ENCODE peak calls at places on chromosomes 13 and 19, in seven cellular contexts. One of them, this sample, is unnamed.

GRCh38 chr13:50677687-50678463 is 165.6 kb downstream of the DLEU7 start:
- DNase-seq in NCI-H2081: no peak
- DNase-seq in H54: no peak
- DNase-seq in posterior cingulate gyrus: no peak
- DNase-seq in cardiac muscle cell: no peak
- DNase-seq in upper lobe of right lung: no peak
- DNase-seq in NCI-H460: no peak
- DNase-seq in this sample: peak

GRCh38 chr19:15286688-15287355 is 45.5 kb downstream of the BRD4 start:
- DNase-seq in NCI-H2081: no peak
- DNase-seq in H54: no peak
- DNase-seq in posterior cingulate gyrus: no peak
- DNase-seq in cardiac muscle cell: no peak
- DNase-seq in upper lobe of right lung: no peak
- DNase-seq in NCI-H460: no peak
- DNase-seq in this sample: no peak

GRCh38 chr19:56113071-56113632 is 7.9 kb downstream of the ZNF787 start:
- DNase-seq in NCI-H2081: no peak
- DNase-seq in H54: no peak
- DNase-seq in posterior cingulate gyrus: no peak
- DNase-seq in cardiac muscle cell: no peak
- DNase-seq in upper lobe of right lung: no peak
- DNase-seq in NCI-H460: no peak
- DNase-seq in this sample: no peak

GRCh38 chr13:26629260-26629659 is 71.8 kb downstream of the WASF3 start:
- DNase-seq in NCI-H2081: no peak
- DNase-seq in H54: no peak
- DNase-seq in posterior cingulate gyrus: no peak
- DNase-seq in cardiac muscle cell: no peak
- DNase-seq in upper lobe of right lung: no peak
- DNase-seq in NCI-H460: no peak
- DNase-seq in this sample: no peak

GRCh38 chr13:113651511-113652403 is 6.2 kb downstream of the ATP4B start:
- DNase-seq in NCI-H2081: no peak
- DNase-seq in H54: no peak
- DNase-seq in posterior cingulate gyrus: peak
- DNase-seq in cardiac muscle cell: no peak
- DNase-seq in upper lobe of right lung: peak
- DNase-seq in NCI-H460: no peak
- DNase-seq in this sample: no peak

GRCh38 chr13:112820318-112820717 is 130.5 kb downstream of the ATP11A start:
- DNase-seq in NCI-H2081: no peak
- DNase-seq in H54: no peak
- DNase-seq in posterior cingulate gyrus: no peak
- DNase-seq in cardiac muscle cell: no peak
- DNase-seq in upper lobe of right lung: no peak
- DNase-seq in NCI-H460: no peak
- DNase-seq in this sample: no peak

GRCh38 chr19:1811942-1812425 is at the start of gene ATP8B3:
- DNase-seq in NCI-H2081: no peak
- DNase-seq in H54: no peak
- DNase-seq in posterior cingulate gyrus: no peak
- DNase-seq in cardiac muscle cell: no peak
- DNase-seq in upper lobe of right lung: no peak
- DNase-seq in NCI-H460: no peak
- DNase-seq in this sample: no peak

GRCh38 chr13:78998736-78999135 is 339.8 kb upstream of the OBI1 start:
- DNase-seq in NCI-H2081: no peak
- DNase-seq in H54: no peak
- DNase-seq in posterior cingulate gyrus: no peak
- DNase-seq in cardiac muscle cell: no peak
- DNase-seq in upper lobe of right lung: no peak
- DNase-seq in NCI-H460: no peak
- DNase-seq in this sample: no peak

GRCh38 chr19:55099557-55100506 is 17.6 kb downstream of the PPP1R12C start:
- DNase-seq in NCI-H2081: no peak
- DNase-seq in H54: no peak
- DNase-seq in posterior cingulate gyrus: no peak
- DNase-seq in cardiac muscle cell: peak
- DNase-seq in upper lobe of right lung: no peak
- DNase-seq in NCI-H460: no peak
- DNase-seq in this sample: no peak

GRCh38 chr19:325937-326565 is 18.5 kb downstream of the MIER2 start:
- DNase-seq in NCI-H2081: no peak
- DNase-seq in H54: no peak
- DNase-seq in posterior cingulate gyrus: no peak
- DNase-seq in cardiac muscle cell: no peak
- DNase-seq in upper lobe of right lung: peak
- DNase-seq in NCI-H460: no peak
- DNase-seq in this sample: no peak

GRCh38 chr13:112709825-112710783 is 20.3 kb downstream of the ATP11A start:
- DNase-seq in NCI-H2081: no peak
- DNase-seq in H54: no peak
- DNase-seq in posterior cingulate gyrus: no peak
- DNase-seq in cardiac muscle cell: no peak
- DNase-seq in upper lobe of right lung: no peak
- DNase-seq in NCI-H460: no peak
- DNase-seq in this sample: no peak

GRCh38 chr19:21698215-21698614 is 69.2 kb downstream of the ZNF100 start:
- DNase-seq in NCI-H2081: no peak
- DNase-seq in H54: peak
- DNase-seq in posterior cingulate gyrus: no peak
- DNase-seq in cardiac muscle cell: peak
- DNase-seq in upper lobe of right lung: no peak
- DNase-seq in NCI-H460: no peak
- DNase-seq in this sample: no peak

GRCh38 chr13:51925865-51926527 is 64.2 kb downstream of the CCDC70 start:
- DNase-seq in NCI-H2081: no peak
- DNase-seq in H54: no peak
- DNase-seq in posterior cingulate gyrus: no peak
- DNase-seq in cardiac muscle cell: no peak
- DNase-seq in upper lobe of right lung: no peak
- DNase-seq in NCI-H460: no peak
- DNase-seq in this sample: no peak

GRCh38 chr19:53621885-53622710 is 9.7 kb upstream of the DPRX start:
- DNase-seq in NCI-H2081: no peak
- DNase-seq in H54: no peak
- DNase-seq in posterior cingulate gyrus: no peak
- DNase-seq in cardiac muscle cell: no peak
- DNase-seq in upper lobe of right lung: no peak
- DNase-seq in NCI-H460: no peak
- DNase-seq in this sample: no peak

GRCh38 chr19:16569609-16570320 is 2.5 kb downstream of the SLC35E1 start:
- DNase-seq in NCI-H2081: no peak
- DNase-seq in H54: no peak
- DNase-seq in posterior cingulate gyrus: no peak
- DNase-seq in cardiac muscle cell: no peak
- DNase-seq in upper lobe of right lung: peak
- DNase-seq in NCI-H460: no peak
- DNase-seq in this sample: no peak

GRCh38 chr13:31213681-31214289 is 14.0 kb downstream of the B3GLCT start:
- DNase-seq in NCI-H2081: no peak
- DNase-seq in H54: no peak
- DNase-seq in posterior cingulate gyrus: no peak
- DNase-seq in cardiac muscle cell: no peak
- DNase-seq in upper lobe of right lung: no peak
- DNase-seq in NCI-H460: no peak
- DNase-seq in this sample: no peak

GRCh38 chr13:76972430-76972829 is 19.5 kb upstream of the CLN5 start:
- DNase-seq in NCI-H2081: no peak
- DNase-seq in H54: no peak
- DNase-seq in posterior cingulate gyrus: no peak
- DNase-seq in cardiac muscle cell: peak
- DNase-seq in upper lobe of right lung: no peak
- DNase-seq in NCI-H460: no peak
- DNase-seq in this sample: no peak

This sample was measured in MG63.